ENCODE peak calls at places on chromosomes 3 and 15, in eight cellular contexts. P is ACHN, Y is heart right ventricle, U is fibroblast of villous mesenchyme, I is GM23248, R is left ventricle myocardium inferior, X is epithelial cell of esophagus, H is Daoy. A is an unnamed sample.

GRCh38 chr15:67109141-67110034 is 44.0 kb downstream of the SMAD3 start:
- DNase-seq in U (peak), H (peak), P (peak), R (peak), I (peak), Y (peak), X (no peak), A (no peak)

GRCh38 chr15:91857772-91858171 is 4.3 kb downstream of the SLCO3A1 start:
- DNase-seq in X (no peak), I (no peak), P (no peak), H (no peak), Y (no peak), R (no peak), U (no peak), A (no peak)

GRCh38 chr3:46931631-46932441 is 44.7 kb downstream of the CCDC12 start:
- DNase-seq in Y (peak), R (peak), X (no peak), P (no peak), I (peak), H (no peak), U (peak), A (no peak)

GRCh38 chr3:59771760-59772159 is 721.9 kb upstream of the CFAP20DC start:
- DNase-seq in R (no peak), X (peak), U (peak), Y (no peak), P (peak), H (peak), I (peak), A (no peak)

GRCh38 chr15:70344666-70345065 is 246.9 kb upstream of the TLE3 start:
- DNase-seq in R (no peak), U (no peak), H (no peak), Y (no peak), I (no peak), X (no peak), P (no peak), A (no peak)

GRCh38 chr3:135242285-135242684 is 447.2 kb downstream of the EPHB1 start:
- DNase-seq in U (no peak), I (no peak), P (no peak), Y (no peak), H (no peak), R (no peak), X (no peak), A (no peak)

GRCh38 chr3:47455806-47456452 is 19.8 kb downstream of the SCAP start:
- DNase-seq in H (no peak), X (peak), I (peak), Y (no peak), R (no peak), U (peak), P (no peak), A (no peak)

GRCh38 chr3:188234172-188234571 is 80.2 kb downstream of the LPP start:
- DNase-seq in R (no peak), Y (no peak), X (no peak), P (no peak), H (peak), I (peak), U (no peak), A (no peak)

GRCh38 chr3:113097821-113098516 is 107.2 kb downstream of the GTPBP8 start:
- DNase-seq in Y (no peak), X (peak), H (peak), I (peak), P (peak), U (peak), R (no peak), A (no peak)

GRCh38 chr3:179720196-179720595 is 67.4 kb downstream of the USP13 start:
- DNase-seq in I (no peak), U (no peak), P (no peak), H (no peak), R (no peak), Y (no peak), X (no peak), A (no peak)

GRCh38 chr3:66567066-66567465 is 66.2 kb upstream of the LRIG1 start:
- DNase-seq in R (no peak), H (no peak), P (no peak), I (no peak), U (no peak), Y (no peak), X (no peak), A (no peak)

GRCh38 chr3:112746675-112747276 is 99.9 kb downstream of the CD200R1L start:
- DNase-seq in R (no peak), Y (no peak), P (no peak), X (peak), I (peak), H (peak), U (peak), A (no peak)

GRCh38 chr15:35088329-35088728 is 3.2 kb upstream of the NANOGP8 start:
- DNase-seq in R (no peak), I (no peak), Y (no peak), P (no peak), H (no peak), X (no peak), U (no peak), A (no peak)

GRCh38 chr15:70507772-70508351 is 255.5 kb downstream of the UACA start:
- DNase-seq in X (peak), U (peak), P (peak), Y (no peak), R (no peak), I (peak), H (peak), A (no peak)

GRCh38 chr3:192901435-192901834 is 16.2 kb downstream of the MB21D2 start:
- DNase-seq in P (peak), Y (no peak), X (peak), H (peak), I (peak), R (no peak), U (peak), A (no peak)

GRCh38 chr3:150114873-150115570 is 144.3 kb upstream of the PFN2 start:
- DNase-seq in Y (no peak), R (no peak), I (peak), H (peak), P (no peak), U (no peak), X (peak), A (no peak)

GRCh38 chr3:185954366-185954723 is 16.5 kb upstream of the TRA2B start:
- DNase-seq in U (no peak), X (no peak), Y (no peak), I (no peak), R (no peak), P (no peak), H (no peak), A (no peak)

GRCh38 chr3:101998256-101998926 is 149.1 kb downstream of the NFKBIZ start:
- DNase-seq in I (peak), X (no peak), Y (no peak), P (no peak), U (peak), R (no peak), H (no peak), A (no peak)

A was measured in ELF-1.